ENCODE peak calls at places on chromosomes 13 and 19, in six cellular contexts. H, T, G, K, W and M are unnamed samples.

GRCh38 chr13:113739527-113740285 is 19.3 kb upstream of the TMEM255B start:
- DNase-seq in G (no peak), W (no peak), K (no peak), H (no peak), T (no peak), M (no peak)

GRCh38 chr19:49938662-49939061 is 9.4 kb upstream of the NUP62 start:
- DNase-seq in T (no peak), W (no peak), G (no peak), K (no peak), H (peak; percentile 68), M (no peak)

GRCh38 chr19:29663861-29664752 is 1.2 kb upstream of the PLEKHF1 start:
- DNase-seq in H (no peak), W (peak; percentile 64), G (no peak), T (no peak), K (peak; percentile 61), M (no peak)

GRCh38 chr13:46354143-46355087 is 32.6 kb downstream of the RUBCNL start:
- DNase-seq in H (no peak), T (no peak), G (no peak), K (no peak), W (no peak), M (no peak)

GRCh38 chr13:44368599-44369368 is 4.8 kb upstream of the SERP2 start:
- DNase-seq in H (no peak), T (no peak), G (no peak), K (no peak), W (no peak), M (peak; percentile 91)

GRCh38 chr19:5608271-5608666 is 14.3 kb downstream of the SAFB2 start:
- DNase-seq in K (no peak), T (no peak), H (no peak), G (no peak), W (no peak), M (no peak)

GRCh38 chr19:28397311-28397710 is 815.6 kb downstream of the UQCRFS1 start:
- DNase-seq in T (no peak), W (no peak), H (no peak), K (no peak), G (no peak), M (no peak)

GRCh38 chr19:57643734-57644133 is 10.8 kb downstream of the ZNF211 start:
- DNase-seq in W (no peak), K (no peak), G (no peak), T (no peak), H (no peak), M (no peak)

GRCh38 chr19:14006766-14007562 is 844 bp upstream of the RFX1 start:
- DNase-seq in W (no peak), K (peak; percentile 96), H (peak; percentile 93), T (peak; percentile 89), G (peak; percentile 89), M (peak; percentile 90)

GRCh38 chr13:99686157-99686572 is 184.9 kb downstream of the TM9SF2 start:
- DNase-seq in W (no peak), K (peak; percentile 68), G (peak; percentile 30), H (no peak), T (no peak), M (no peak)

GRCh38 chr13:39699274-39699673 is 43.8 kb downstream of the COG6 start:
- DNase-seq in K (no peak), W (no peak), G (no peak), T (no peak), H (no peak), M (no peak)

DNA sequence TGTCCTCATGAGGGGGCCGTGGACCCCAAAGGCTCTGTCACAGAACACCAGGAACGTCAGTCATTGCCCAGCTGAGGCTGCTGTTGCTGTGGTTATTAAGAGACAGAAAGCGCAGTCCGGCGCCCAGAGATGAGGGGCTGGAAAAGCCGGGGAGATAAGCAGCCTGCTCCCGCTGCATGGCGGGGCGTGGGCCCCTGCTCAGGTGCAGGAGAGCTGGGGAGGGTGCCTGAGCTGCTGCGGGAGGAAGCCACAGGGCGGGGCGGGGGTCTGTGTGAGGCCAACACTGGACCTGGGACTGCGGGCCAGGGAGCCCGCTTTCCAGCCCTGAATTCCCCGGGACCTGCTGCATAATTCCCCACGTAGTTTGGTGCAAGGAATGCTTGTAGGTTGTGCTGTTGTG is 11.3 kb downstream of the SOX1 start:
- DNase-seq in G (no peak), W (no peak), H (no peak), T (no peak), K (no peak), M (no peak)
- H3K27me3 ChIP-seq in G (peaks cover 82% of the 10 kb centered on the region), W (peaks cover 31% of the 10 kb centered on the region), H (no peaks in the 10 kb centered on the region), T (no peaks in the 10 kb centered on the region), K (no peaks in the 10 kb centered on the region), M (peaks cover 2% of the 10 kb centered on the region)

DNA sequence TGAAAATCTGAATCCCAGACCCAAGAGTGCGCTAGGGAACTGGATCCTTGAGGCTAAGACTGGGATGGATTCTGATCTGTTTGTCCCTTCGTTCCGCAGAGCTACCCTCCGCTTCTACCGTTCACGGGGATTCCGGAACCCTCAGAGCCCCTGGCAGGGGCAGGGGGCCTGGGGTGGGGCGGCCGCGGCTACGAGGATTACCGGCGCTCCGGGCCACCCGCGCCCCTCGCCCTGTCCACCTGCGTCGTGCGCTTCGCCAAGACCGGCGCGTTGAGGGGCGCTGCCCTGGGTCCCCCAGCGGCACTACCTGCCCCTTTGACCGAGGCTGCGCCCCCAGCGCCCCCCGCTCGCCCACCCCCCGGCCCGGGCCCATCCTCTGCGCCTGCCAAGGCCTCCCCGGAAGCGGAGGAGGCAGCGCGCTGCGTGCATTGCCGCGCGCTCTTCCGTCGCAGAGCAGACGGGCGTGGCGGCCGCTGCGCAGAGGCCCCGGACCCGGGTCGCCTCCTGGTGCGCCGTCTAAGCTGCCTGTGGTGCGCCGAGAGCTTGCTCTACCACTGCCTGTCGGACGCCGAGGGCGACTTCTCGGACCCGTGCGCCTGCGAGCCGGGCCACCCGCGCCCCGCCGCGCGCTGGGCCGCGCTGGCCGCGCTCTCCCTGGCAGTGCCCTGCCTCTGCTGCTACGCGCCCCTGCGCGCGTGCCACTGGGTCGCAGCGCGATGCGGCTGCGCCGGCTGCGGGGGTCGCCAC is 7.1 kb downstream of the SPRED3 start:
- DNase-seq in K (no peak), G (no peak), T (no peak), H (no peak), W (no peak), M (no peak)
- H3K27me3 ChIP-seq in K (no peaks in the 10 kb centered on the region), G (peaks cover 91% of the 10 kb centered on the region), T (no peaks in the 10 kb centered on the region), H (no peaks in the 10 kb centered on the region), W (peaks cover 18% of the 10 kb centered on the region), M (no peaks in the 10 kb centered on the region)

GRCh38 chr13:72539925-72540324 is 187.5 kb downstream of the MZT1 start:
- DNase-seq in G (no peak), T (no peak), W (no peak), K (no peak), H (no peak), M (no peak)

GRCh38 chr13:72540818-72541217 is 186.6 kb downstream of the MZT1 start:
- DNase-seq in H (no peak), W (no peak), G (no peak), T (no peak), K (no peak), M (no peak)

GRCh38 chr13:72544042-72544441 is 183.4 kb downstream of the MZT1 start:
- DNase-seq in T (no peak), W (no peak), G (no peak), H (no peak), K (no peak), M (no peak)

GRCh38 chr13:72541674-72542073 is 185.8 kb downstream of the MZT1 start:
- DNase-seq in T (no peak), H (no peak), K (no peak), G (no peak), W (peak; percentile 39), M (no peak)

DNA sequence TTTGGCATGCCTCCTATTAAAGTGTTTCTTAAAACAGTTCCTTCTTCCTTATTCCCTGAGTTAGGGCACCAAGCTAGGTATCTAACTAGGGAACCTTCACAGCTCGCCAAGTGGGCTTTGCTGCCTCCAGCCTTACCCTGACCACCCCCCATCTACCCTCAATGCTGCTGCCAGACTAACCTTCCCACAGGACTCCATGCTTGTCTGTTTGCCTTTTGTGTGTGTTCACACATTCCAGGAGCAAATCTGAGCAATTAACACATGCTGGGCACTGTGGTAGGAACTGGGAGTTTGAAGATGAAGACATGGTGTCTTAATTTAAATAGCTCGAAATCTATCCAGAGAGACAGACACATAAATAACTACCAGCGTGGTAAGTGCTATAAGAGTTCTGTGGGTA is 185.2 kb downstream of the MZT1 start:
- DNase-seq in G (no peak), W (no peak), K (no peak), T (no peak), H (no peak), M (no peak)
- H3K27me3 ChIP-seq in G (no peaks in the 10 kb centered on the region), W (no peaks in the 10 kb centered on the region), K (no peaks in the 10 kb centered on the region), T (no peaks in the 10 kb centered on the region), H (no peaks in the 10 kb centered on the region), M (no peaks in the 10 kb centered on the region)

GRCh38 chr13:51221674-51222509 is at the start of gene FAM124A:
- DNase-seq in T (peak; percentile 75), W (peak; percentile 37), H (peak; percentile 73), G (peak; percentile 66), K (peak; percentile 82), M (peak; percentile 76)
- H3K27me3 ChIP-seq in T (no peaks in the 10 kb centered on the region), W (no peaks in the 10 kb centered on the region), H (no peaks in the 10 kb centered on the region), G (peaks cover 33% of the 10 kb centered on the region), K (no peaks in the 10 kb centered on the region), M (peaks cover 4% of the 10 kb centered on the region)

DNA sequence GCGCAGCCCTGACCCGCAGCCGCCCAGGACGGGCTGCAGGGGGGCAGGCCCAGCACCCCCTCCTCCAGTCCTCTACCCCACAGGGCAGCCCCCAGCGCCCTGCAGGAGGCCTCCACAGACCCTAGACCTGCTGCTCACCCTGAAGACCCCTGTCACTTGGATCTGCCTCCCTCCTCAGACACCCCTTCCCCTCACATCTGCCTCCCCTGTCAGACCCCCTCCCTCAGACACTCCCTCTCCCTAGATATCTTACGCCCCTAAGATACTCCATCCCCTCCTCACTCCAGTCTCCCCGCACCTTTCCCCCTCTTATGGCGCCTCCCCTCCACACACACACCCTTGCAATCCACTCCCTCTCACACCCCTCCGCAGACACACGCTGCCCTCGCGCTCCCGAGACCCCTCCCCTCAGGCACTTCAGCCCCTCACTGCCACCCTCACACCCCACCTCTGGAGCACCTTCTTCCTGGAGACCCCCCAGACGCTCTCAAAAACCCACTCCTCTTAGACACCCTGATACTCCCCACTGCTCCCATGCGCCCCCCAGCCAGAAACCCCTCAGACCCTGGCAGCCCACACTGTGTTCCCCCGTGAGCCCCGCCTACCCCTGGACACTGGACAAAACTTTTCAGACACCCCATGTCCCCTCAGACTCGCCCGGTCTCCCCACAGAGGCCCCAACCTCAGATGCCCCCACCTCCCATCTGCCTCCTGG is 14.6 kb downstream of the ERFL start:
- DNase-seq in W (no peak), K (peak; percentile 32), H (no peak), G (no peak), T (no peak), M (no peak)
- H3K27me3 ChIP-seq in W (peaks cover 14% of the 10 kb centered on the region), K (no peaks in the 10 kb centered on the region), H (peaks cover 3% of the 10 kb centered on the region), G (peaks cover 78% of the 10 kb centered on the region), T (peaks cover 58% of the 10 kb centered on the region), M (no peaks in the 10 kb centered on the region)

GRCh38 chr19:18611327-18612050 is 1.2 kb upstream of the TMEM59L start:
- DNase-seq in K (no peak), T (peak; percentile 56), G (no peak), H (no peak), W (no peak), M (no peak)
- H3K27me3 ChIP-seq in K (no peaks in the 10 kb centered on the region), T (peaks cover 50% of the 10 kb centered on the region), G (peaks cover 94% of the 10 kb centered on the region), H (peaks cover 9% of the 10 kb centered on the region), W (peaks cover 55% of the 10 kb centered on the region), M (peaks cover 14% of the 10 kb centered on the region)

GRCh38 chr19:42179501-42179817 is 38.0 kb downstream of the DEDD2 start:
- DNase-seq in G (no peak), H (no peak), W (no peak), T (no peak), K (no peak), M (no peak)
- H3K27me3 ChIP-seq in G (peaks cover 81% of the 10 kb centered on the region), H (no peaks in the 10 kb centered on the region), W (peaks cover 12% of the 10 kb centered on the region), T (peaks cover 60% of the 10 kb centered on the region), K (no peaks in the 10 kb centered on the region), M (peaks cover 8% of the 10 kb centered on the region)